ENCODE peak calls at places on chromosomes 16 and 17, in four cellular contexts. O, X, L and N are unnamed samples.

GRCh38 chr16:65975049-65975708 is 391.3 kb upstream of the CDH5 start:
- DNase-seq in O (peak), X (peak), L (peak), N (no peak)

GRCh38 chr16:46974352-46974751 is 878 bp upstream of the DNAJA2 start:
- DNase-seq in O (peak), X (peak), L (no peak), N (peak)

GRCh38 chr16:56639045-56639444 is 579 bp downstream of the MT1A start:
- DNase-seq in O (no peak), X (no peak), L (no peak), N (no peak)

GRCh38 chr17:66522591-66523272 is 220.3 kb downstream of the PRKCA start:
- DNase-seq in O (no peak), X (no peak), L (no peak), N (no peak)

GRCh38 chr17:80772906-80773242 is 218.8 kb upstream of the CHMP6 start:
- DNase-seq in O (no peak), X (no peak), L (no peak), N (no peak)

GRCh38 chr17:63358111-63358839 is 87.8 kb downstream of the CYB561 start:
- DNase-seq in O (no peak), X (no peak), L (no peak), N (no peak)

GRCh38 chr17:72984145-72984924 is 108.2 kb downstream of the SLC39A11 start:
- DNase-seq in O (no peak), X (no peak), L (no peak), N (no peak)

GRCh38 chr16:8194795-8195194 is 395.5 kb downstream of the TMEM114 start:
- DNase-seq in O (peak), X (peak), L (no peak), N (no peak)

GRCh38 chr17:36578671-36579070 is 13.0 kb upstream of the DHRS11 start:
- DNase-seq in O (no peak), X (no peak), L (no peak), N (no peak)

GRCh38 chr17:17693955-17694228 is 12.6 kb downstream of the RAI1 start:
- DNase-seq in O (no peak), X (peak), L (no peak), N (no peak)

GRCh38 chr17:61409301-61410099 is 9.9 kb downstream of the TBX2 start:
- DNase-seq in O (peak), X (peak), L (no peak), N (no peak)

GRCh38 chr16:29307598-29308507 is 98.7 kb downstream of the NPIPB11 start:
- DNase-seq in O (no peak), X (no peak), L (no peak), N (no peak)

GRCh38 chr17:1557355-1558095 is 5.1 kb downstream of the PITPNA start:
- DNase-seq in O (no peak), X (no peak), L (no peak), N (no peak)

GRCh38 chr16:70571623-70572022 is 48.0 kb downstream of the SF3B3 start:
- DNase-seq in O (no peak), X (no peak), L (no peak), N (no peak)
- H3K4me3 ChIP-seq in O (no peak), X (no peak), L (no peak), N (no peak)

GRCh38 chr17:44969144-44969780 is 1.2 kb upstream of the C1QL1 start:
- DNase-seq in O (no peak), X (peak), L (no peak), N (no peak)

GRCh38 chr17:44967907-44968224 is 237 bp downstream of the C1QL1 start:
- DNase-seq in O (no peak), X (no peak), L (no peak), N (no peak)

GRCh38 chr17:44968225-44969143 is at the start of gene C1QL1:
- DNase-seq in O (peak), X (peak), L (peak), N (peak)

GRCh38 chr17:44971776-44972483 is 3.8 kb upstream of the C1QL1 start:
- DNase-seq in O (no peak), X (no peak), L (no peak), N (no peak)

DNA sequence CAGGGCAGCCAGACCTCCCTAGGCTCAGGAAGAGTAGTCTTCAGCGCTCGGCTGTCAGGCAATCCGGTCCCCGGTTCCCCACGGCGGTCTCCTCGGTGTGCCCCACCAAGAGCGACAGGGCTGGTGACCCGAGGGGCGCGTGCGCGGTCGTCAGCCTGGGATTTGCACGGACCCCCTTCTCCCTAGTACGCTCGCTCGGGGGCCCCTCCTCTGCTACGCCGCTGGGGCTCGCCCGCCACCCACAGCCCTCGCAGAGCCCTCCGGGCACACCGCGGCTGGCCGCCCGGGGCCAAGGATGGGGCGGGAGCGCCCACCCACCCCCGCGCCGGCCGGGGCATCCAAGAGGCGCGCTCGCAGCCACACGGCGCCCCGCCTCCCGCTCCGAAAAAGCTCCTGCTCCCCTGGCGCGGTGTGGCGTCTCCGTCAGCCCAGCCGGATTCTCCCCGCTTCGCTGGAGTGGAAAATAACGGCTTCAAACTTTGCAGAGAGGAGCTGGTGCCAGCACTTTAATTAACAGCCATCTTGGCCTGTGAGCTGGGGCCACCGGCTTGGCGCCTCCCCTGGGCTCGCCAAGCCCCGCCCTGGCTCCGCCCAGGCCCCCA is 2.1 kb upstream of the C1QL1 start:
- DNase-seq in O (no peak), X (peak), L (peak), N (no peak)
- H3K4me3 ChIP-seq in O (no peak), X (peak), L (no peak), N (peak)

DNA sequence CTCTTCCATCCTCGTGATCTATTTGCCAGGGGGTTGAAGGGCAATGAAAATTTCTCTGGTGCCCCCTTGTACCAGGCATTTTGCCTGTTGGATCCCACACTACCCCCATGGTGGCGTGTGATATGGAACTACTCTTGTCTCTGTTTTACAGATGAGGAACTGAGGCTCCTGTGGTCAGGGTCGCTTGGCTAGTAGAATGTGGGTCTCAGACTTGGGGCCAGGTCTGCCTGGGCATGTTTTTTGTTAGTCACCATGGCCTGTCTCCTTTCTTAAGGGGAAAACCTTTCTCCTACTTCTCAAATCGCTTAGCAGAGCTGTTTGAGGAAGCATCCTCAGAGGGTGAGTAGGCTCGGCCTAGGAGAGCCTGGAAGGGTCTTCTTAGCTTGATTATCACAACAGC is 51.2 kb downstream of the CLEC16A start:
- DNase-seq in O (peak), X (no peak), L (no peak), N (no peak)
- H3K4me3 ChIP-seq in O (no peak), X (no peak), L (no peak), N (no peak)

GRCh38 chr16:30416624-30417298 is 9.4 kb downstream of the ZNF771 start:
- DNase-seq in O (no peak), X (no peak), L (no peak), N (no peak)
- H3K4me3 ChIP-seq in O (no peak), X (peak), L (peak), N (no peak)

GRCh38 chr16:51134876-51135275 is 16.2 kb downstream of the SALL1 start:
- DNase-seq in O (no peak), X (no peak), L (no peak), N (no peak)
- H3K4me3 ChIP-seq in O (no peak), X (no peak), L (no peak), N (no peak)

GRCh38 chr16:89314357-89314756 is 96.9 kb downstream of the ZNF778 start:
- DNase-seq in O (no peak), X (no peak), L (no peak), N (no peak)

GRCh38 chr16:89312194-89312593 is 94.7 kb downstream of the ZNF778 start:
- DNase-seq in O (no peak), X (no peak), L (no peak), N (no peak)

GRCh38 chr16:89314858-89315257 is 97.4 kb downstream of the ZNF778 start:
- DNase-seq in O (no peak), X (no peak), L (no peak), N (no peak)

GRCh38 chr16:89312598-89313299 is 95.2 kb downstream of the ZNF778 start:
- DNase-seq in O (no peak), X (no peak), L (no peak), N (no peak)

DNA sequence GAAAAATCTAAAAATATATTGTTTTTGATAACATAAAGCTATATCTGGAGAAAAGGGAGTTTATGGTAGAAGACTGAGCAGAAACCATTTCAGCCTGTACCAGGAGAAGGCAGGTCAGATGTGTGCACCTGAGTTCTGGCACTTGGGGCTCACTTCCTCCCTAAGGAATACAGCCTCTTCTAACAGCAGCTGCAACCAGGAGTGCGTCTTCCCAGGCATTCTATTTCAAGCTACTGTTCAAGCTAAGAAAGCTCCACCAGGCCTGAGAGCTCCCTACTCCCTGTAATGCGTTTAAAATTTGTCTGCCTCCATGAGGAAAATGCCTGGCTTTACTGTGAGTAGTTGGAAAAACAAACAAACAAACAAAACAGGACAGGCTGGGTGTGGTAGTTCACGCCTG is 96.1 kb downstream of the ZNF778 start:
- DNase-seq in O (no peak), X (no peak), L (no peak), N (no peak)
- H3K4me3 ChIP-seq in O (no peak), X (no peak), L (no peak), N (no peak)

GRCh38 chr16:87388818-87389134 is 3.4 kb upstream of the MAP1LC3B start:
- DNase-seq in O (no peak), X (no peak), L (no peak), N (no peak)
- H3K4me3 ChIP-seq in O (peak), X (peak), L (peak), N (peak)

GRCh38 chr17:48603959-48604769 is 622 bp downstream of the HOXB6 start:
- DNase-seq in O (no peak), X (no peak), L (no peak), N (no peak)
- H3K4me3 ChIP-seq in O (no peak), X (no peak), L (no peak), N (no peak)

GRCh38 chr17:51046527-51047384 is 73.9 kb downstream of the SPAG9 start:
- DNase-seq in O (peak), X (peak), L (no peak), N (no peak)
- H3K4me3 ChIP-seq in O (no peak), X (peak), L (no peak), N (no peak)